ENCODE peak calls at places on chromosome 1, in eight cellular contexts. T is H1; D is pancreas; M is small intestine; B is left lung; Y is esophagus squamous epithelium; K is CD8-positive, alpha-beta memory T cell; I is adrenal gland. Z is an unnamed sample.

GRCh38 chr1:87766737-87767136 is 438.1 kb downstream of the LMO4 start:
- DNase-seq in B (no peak), I (no peak), D (no peak), K (no peak), T (no peak), M (no peak), Y (no peak), Z (no peak)

GRCh38 chr1:66725885-66726665 is 26.2 kb upstream of the DYNLT5 start:
- DNase-seq in I (peak; percentile 50), Y (no peak), K (peak; percentile 56), D (no peak), B (peak; percentile 36), T (peak; percentile 68), M (peak; percentile 57), Z (peak; percentile 52)

GRCh38 chr1:15417365-15417934 is 7.8 kb downstream of the EFHD2 start:
- DNase-seq in T (no peak), K (peak; percentile 80), B (peak; percentile 69), M (peak; percentile 95), Y (no peak), D (peak; percentile 24), I (peak; percentile 54), Z (peak; percentile 40)

GRCh38 chr1:23013657-23014056 is 2.0 kb downstream of the TEX46 start:
- DNase-seq in Y (no peak), K (no peak), T (no peak), M (peak; percentile 11), D (no peak), I (no peak), B (no peak), Z (no peak)

GRCh38 chr1:97091263-97091662 is 369.7 kb downstream of the PTBP2 start:
- DNase-seq in K (no peak), B (no peak), T (no peak), M (no peak), D (no peak), I (no peak), Y (no peak), Z (no peak)

GRCh38 chr1:1349256-1350012 is at the start of gene DVL1:
- DNase-seq in D (no peak), I (peak; percentile 61), T (peak; percentile 85), M (peak; percentile 51), B (peak; percentile 67), K (peak; percentile 81), Y (no peak), Z (peak; percentile 88)

GRCh38 chr1:23913212-23913880 is at the start of gene CNR2:
- DNase-seq in D (no peak), T (no peak), B (no peak), I (no peak), K (no peak), Y (peak; percentile 21), M (no peak), Z (no peak)

GRCh38 chr1:55546553-55546952 is 331.4 kb upstream of the USP24 start:
- DNase-seq in B (no peak), Y (no peak), K (no peak), I (no peak), D (no peak), M (no peak), T (no peak), Z (no peak)

GRCh38 chr1:90204036-90204594 is 209.2 kb downstream of the ZNF326 start:
- DNase-seq in D (no peak), I (no peak), M (no peak), Y (no peak), B (no peak), K (no peak), T (no peak), Z (no peak)

GRCh38 chr1:88847618-88848017 is 43.7 kb downstream of the GTF2B start:
- DNase-seq in Y (no peak), T (no peak), B (no peak), K (no peak), M (no peak), I (no peak), D (no peak), Z (no peak)

GRCh38 chr1:119090250-119090649 is 50.2 kb downstream of the WARS2 start:
- DNase-seq in K (no peak), I (no peak), D (no peak), M (no peak), Y (no peak), B (no peak), T (no peak), Z (no peak)

GRCh38 chr1:14637233-14637632 is 38.7 kb downstream of the KAZN start:
- DNase-seq in M (no peak), B (no peak), I (no peak), K (no peak), Y (no peak), D (no peak), T (no peak), Z (no peak)

GRCh38 chr1:8096105-8097011 is 70.2 kb upstream of the ERRFI1 start:
- DNase-seq in T (no peak), M (peak; percentile 68), B (no peak), K (no peak), D (no peak), Y (no peak), I (no peak), Z (no peak)

GRCh38 chr1:236066828-236067386 is 2.0 kb upstream of the NID1 start:
- DNase-seq in D (no peak), M (no peak), B (peak; percentile 81), Y (no peak), T (no peak), I (peak; percentile 47), K (peak; percentile 83), Z (peak; percentile 76)

GRCh38 chr1:6580119-6580587 is 359 bp downstream of the ZBTB48 start:
- DNase-seq in D (no peak), T (no peak), B (peak; percentile 65), K (no peak), Y (no peak), M (peak; percentile 22), I (no peak), Z (no peak)

GRCh38 chr1:6584126-6585080 is 4.6 kb downstream of the ZBTB48 start:
- DNase-seq in I (no peak), K (no peak), M (no peak), Y (no peak), T (no peak), B (no peak), D (no peak), Z (peak; percentile 59)

GRCh38 chr1:6580588-6581270 is 935 bp downstream of the ZBTB48 start:
- DNase-seq in K (no peak), I (peak; percentile 80), B (no peak), D (no peak), M (peak; percentile 22), Y (no peak), T (no peak), Z (peak; percentile 63)

GRCh38 chr1:6581561-6582305 is 1.9 kb downstream of the ZBTB48 start:
- DNase-seq in M (peak; percentile 23), K (no peak), D (no peak), B (peak; percentile 69), T (no peak), Y (no peak), I (peak; percentile 27), Z (no peak)

DNA sequence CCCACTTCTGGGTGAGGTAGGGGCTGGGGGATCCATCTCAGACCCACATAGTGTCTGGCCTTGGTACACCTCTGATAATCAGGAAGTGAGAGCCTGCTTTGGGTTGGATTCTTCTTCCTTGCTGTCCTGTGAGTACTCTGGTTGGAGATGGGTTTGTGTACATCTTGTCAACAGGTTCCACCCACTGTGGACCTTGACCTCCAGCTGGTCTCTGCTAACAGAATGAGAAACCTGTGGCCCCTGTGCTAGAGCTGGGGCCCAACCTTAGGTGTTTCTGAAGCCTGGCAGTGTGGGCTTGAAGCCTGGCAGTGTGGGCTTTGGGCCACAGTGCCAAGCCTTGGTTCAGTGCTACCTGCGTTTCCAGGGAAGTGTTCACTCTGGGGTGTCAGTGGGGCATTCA is 2.6 kb downstream of the ZBTB48 start:
- DNase-seq in B (no peak), D (no peak), M (peak; percentile 96), I (no peak), Y (no peak), K (no peak), T (no peak), Z (no peak)
- H3K27ac ChIP-seq in B (no peak overlapping the region), D (no peak overlapping the region), M (peak overlapping the region; percentile 93), I (no peak overlapping the region), Y (peak overlapping the region; percentile 20), K (no peak overlapping the region), T (no peak overlapping the region), Z (no peak overlapping the region)

GRCh38 chr1:41385398-41386189 is 24.4 kb downstream of the FOXO6 start:
- DNase-seq in D (no peak), M (no peak), T (no peak), I (no peak), B (no peak), K (no peak), Y (no peak), Z (peak; percentile 55)
- H3K4me3 ChIP-seq in D (no peak overlapping the region), M (no peak overlapping the region), T (no peak overlapping the region), I (no peak overlapping the region), B (no peak overlapping the region), K (no peak overlapping the region), Y (no peak overlapping the region), Z (no peak overlapping the region)

GRCh38 chr1:30823969-30824735 is 66.6 kb upstream of the LAPTM5 start:
- DNase-seq in K (peak; percentile 66), B (peak; percentile 94), Y (peak; percentile 52), T (peak; percentile 95), M (peak; percentile 86), I (peak; percentile 98), D (peak; percentile 97), Z (peak; percentile 98)
- H3K27ac ChIP-seq in K (peak overlapping the region; percentile 60), B (peak overlapping the region; percentile 92), Y (peak overlapping the region; percentile 78), T (no peak overlapping the region), M (peak overlapping the region; percentile 97), I (peak overlapping the region; percentile 96), D (peak overlapping the region; percentile 97), Z (peak overlapping the region; percentile 96)

DNA sequence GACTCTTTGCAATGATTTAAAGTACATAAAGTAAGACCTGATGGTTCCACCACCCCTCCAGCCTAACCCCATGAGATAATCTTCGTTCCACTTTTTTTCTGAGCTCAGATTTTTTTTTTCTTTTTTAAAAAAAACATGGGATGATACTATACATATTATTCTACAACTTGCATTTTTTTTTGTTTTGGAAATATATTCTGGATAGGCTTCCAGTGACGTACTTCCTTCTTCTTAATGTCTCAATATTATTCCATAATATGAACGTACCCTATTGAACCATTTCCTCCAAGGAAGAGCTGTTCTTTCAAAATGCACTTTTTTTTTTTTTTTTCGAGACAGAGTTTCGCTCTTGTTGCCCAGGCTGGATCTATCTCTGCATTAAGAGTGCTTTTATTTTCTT is 1.6 kb downstream of the EDEM3 start:
- DNase-seq in T (no peak), I (no peak), K (no peak), M (no peak), Y (no peak), D (no peak), B (no peak), Z (no peak)
- H3K4me3 ChIP-seq in T (no peak overlapping the region), I (peak overlapping the region; percentile 82), K (peak overlapping the region; percentile 81), M (no peak overlapping the region), Y (peak overlapping the region; percentile 94), D (peak overlapping the region; percentile 96), B (peak overlapping the region; percentile 100), Z (peak overlapping the region; percentile 64)

GRCh38 chr1:244964112-244964971 is 100.0 kb upstream of the HNRNPU start:
- DNase-seq in Y (no peak), I (peak; percentile 35), K (no peak), D (no peak), B (no peak), M (peak; percentile 89), T (no peak), Z (no peak)
- H3K27ac ChIP-seq in Y (peak overlapping the region; percentile 7), I (peak overlapping the region; percentile 6), K (no peak overlapping the region), D (peak overlapping the region; percentile 74), B (peak overlapping the region; percentile 80), M (peak overlapping the region; percentile 93), T (no peak overlapping the region), Z (peak overlapping the region; percentile 30)